ENCODE peak calls at places on chromosome 5, in eight cellular contexts. One of them, this sample, is unnamed.

GRCh38 chr5:170228756-170229459 is 3.9 kb upstream of the C5orf58 start:
- DNase-seq in IMR-90: no peak
- DNase-seq in dermis microvascular lymphatic vessel endothelial cell: no peak
- DNase-seq in GM23338: no peak
- DNase-seq in body of pancreas: no peak
- DNase-seq in AG08396: no peak
- DNase-seq in activated T-helper 1 cell treated with Interleukin-2 at 50 U/mL for 16 hours: no peak
- DNase-seq in activated effector memory CD4-positive, alpha-beta T cell treated with Interleukin-2 at 50 U/mL for 16 hours: no peak
- DNase-seq in this sample: no peak

GRCh38 chr5:173699959-173700358 is 83.5 kb upstream of the BOD1 start:
- DNase-seq in activated effector memory CD4-positive, alpha-beta T cell treated with Interleukin-2 at 50 U/mL for 16 hours: no peak
- DNase-seq in GM23338: no peak
- DNase-seq in body of pancreas: no peak
- DNase-seq in activated T-helper 1 cell treated with Interleukin-2 at 50 U/mL for 16 hours: no peak
- DNase-seq in AG08396: no peak
- DNase-seq in IMR-90: no peak
- DNase-seq in dermis microvascular lymphatic vessel endothelial cell: no peak
- DNase-seq in this sample: no peak

GRCh38 chr5:113487779-113488644 is at the start of gene MCC:
- DNase-seq in body of pancreas: peak
- DNase-seq in dermis microvascular lymphatic vessel endothelial cell: peak
- DNase-seq in GM23338: peak
- DNase-seq in activated effector memory CD4-positive, alpha-beta T cell treated with Interleukin-2 at 50 U/mL for 16 hours: no peak
- DNase-seq in activated T-helper 1 cell treated with Interleukin-2 at 50 U/mL for 16 hours: no peak
- DNase-seq in IMR-90: peak
- DNase-seq in AG08396: peak
- DNase-seq in this sample: peak

GRCh38 chr5:174315871-174316270 is 270.4 kb downstream of the NSG2 start:
- DNase-seq in GM23338: no peak
- DNase-seq in IMR-90: no peak
- DNase-seq in activated effector memory CD4-positive, alpha-beta T cell treated with Interleukin-2 at 50 U/mL for 16 hours: no peak
- DNase-seq in body of pancreas: no peak
- DNase-seq in dermis microvascular lymphatic vessel endothelial cell: no peak
- DNase-seq in AG08396: no peak
- DNase-seq in activated T-helper 1 cell treated with Interleukin-2 at 50 U/mL for 16 hours: no peak
- DNase-seq in this sample: no peak

GRCh38 chr5:73513996-73514395 is 15.8 kb downstream of the BTF3 start:
- DNase-seq in activated effector memory CD4-positive, alpha-beta T cell treated with Interleukin-2 at 50 U/mL for 16 hours: no peak
- DNase-seq in AG08396: no peak
- DNase-seq in dermis microvascular lymphatic vessel endothelial cell: no peak
- DNase-seq in GM23338: no peak
- DNase-seq in body of pancreas: no peak
- DNase-seq in activated T-helper 1 cell treated with Interleukin-2 at 50 U/mL for 16 hours: no peak
- DNase-seq in IMR-90: no peak
- DNase-seq in this sample: peak

GRCh38 chr5:133873936-133874585 is 94.4 kb downstream of the C5orf15 start:
- DNase-seq in AG08396: no peak
- DNase-seq in dermis microvascular lymphatic vessel endothelial cell: no peak
- DNase-seq in GM23338: no peak
- DNase-seq in activated T-helper 1 cell treated with Interleukin-2 at 50 U/mL for 16 hours: no peak
- DNase-seq in IMR-90: peak
- DNase-seq in activated effector memory CD4-positive, alpha-beta T cell treated with Interleukin-2 at 50 U/mL for 16 hours: no peak
- DNase-seq in body of pancreas: no peak
- DNase-seq in this sample: no peak

GRCh38 chr5:110063640-110064592 is 374.2 kb downstream of the MAN2A1 start:
- DNase-seq in body of pancreas: no peak
- DNase-seq in activated effector memory CD4-positive, alpha-beta T cell treated with Interleukin-2 at 50 U/mL for 16 hours: no peak
- DNase-seq in GM23338: no peak
- DNase-seq in activated T-helper 1 cell treated with Interleukin-2 at 50 U/mL for 16 hours: no peak
- DNase-seq in AG08396: no peak
- DNase-seq in dermis microvascular lymphatic vessel endothelial cell: no peak
- DNase-seq in IMR-90: no peak
- DNase-seq in this sample: no peak

GRCh38 chr5:3596261-3596825 is 711 bp downstream of the IRX1 start:
- DNase-seq in GM23338: peak
- DNase-seq in dermis microvascular lymphatic vessel endothelial cell: no peak
- DNase-seq in IMR-90: no peak
- DNase-seq in body of pancreas: no peak
- DNase-seq in activated T-helper 1 cell treated with Interleukin-2 at 50 U/mL for 16 hours: no peak
- DNase-seq in AG08396: no peak
- DNase-seq in activated effector memory CD4-positive, alpha-beta T cell treated with Interleukin-2 at 50 U/mL for 16 hours: no peak
- DNase-seq in this sample: no peak

GRCh38 chr5:149957855-149958254 is 2.7 kb upstream of the SLC26A2 start:
- DNase-seq in activated effector memory CD4-positive, alpha-beta T cell treated with Interleukin-2 at 50 U/mL for 16 hours: no peak
- DNase-seq in GM23338: no peak
- DNase-seq in dermis microvascular lymphatic vessel endothelial cell: no peak
- DNase-seq in AG08396: no peak
- DNase-seq in body of pancreas: no peak
- DNase-seq in activated T-helper 1 cell treated with Interleukin-2 at 50 U/mL for 16 hours: no peak
- DNase-seq in IMR-90: no peak
- DNase-seq in this sample: no peak

GRCh38 chr5:167634432-167634831 is 657.0 kb upstream of the WWC1 start:
- DNase-seq in activated T-helper 1 cell treated with Interleukin-2 at 50 U/mL for 16 hours: no peak
- DNase-seq in GM23338: no peak
- DNase-seq in body of pancreas: no peak
- DNase-seq in activated effector memory CD4-positive, alpha-beta T cell treated with Interleukin-2 at 50 U/mL for 16 hours: no peak
- DNase-seq in dermis microvascular lymphatic vessel endothelial cell: no peak
- DNase-seq in IMR-90: peak
- DNase-seq in AG08396: peak
- DNase-seq in this sample: no peak

GRCh38 chr5:56501949-56502557 is 268.9 kb upstream of the ANKRD55 start:
- DNase-seq in dermis microvascular lymphatic vessel endothelial cell: no peak
- DNase-seq in activated effector memory CD4-positive, alpha-beta T cell treated with Interleukin-2 at 50 U/mL for 16 hours: no peak
- DNase-seq in GM23338: no peak
- DNase-seq in AG08396: no peak
- DNase-seq in body of pancreas: no peak
- DNase-seq in IMR-90: peak
- DNase-seq in activated T-helper 1 cell treated with Interleukin-2 at 50 U/mL for 16 hours: no peak
- DNase-seq in this sample: no peak

GRCh38 chr5:179194201-179194910 is 134.2 kb downstream of the ZNF354C start:
- DNase-seq in body of pancreas: no peak
- DNase-seq in GM23338: no peak
- DNase-seq in IMR-90: no peak
- DNase-seq in activated T-helper 1 cell treated with Interleukin-2 at 50 U/mL for 16 hours: no peak
- DNase-seq in AG08396: no peak
- DNase-seq in activated effector memory CD4-positive, alpha-beta T cell treated with Interleukin-2 at 50 U/mL for 16 hours: no peak
- DNase-seq in dermis microvascular lymphatic vessel endothelial cell: no peak
- DNase-seq in this sample: no peak

GRCh38 chr5:138963763-138964371 is 88.7 kb upstream of the LRRTM2 start:
- DNase-seq in activated T-helper 1 cell treated with Interleukin-2 at 50 U/mL for 16 hours: no peak
- DNase-seq in AG08396: no peak
- DNase-seq in dermis microvascular lymphatic vessel endothelial cell: no peak
- DNase-seq in body of pancreas: no peak
- DNase-seq in activated effector memory CD4-positive, alpha-beta T cell treated with Interleukin-2 at 50 U/mL for 16 hours: no peak
- DNase-seq in GM23338: no peak
- DNase-seq in IMR-90: no peak
- DNase-seq in this sample: no peak

GRCh38 chr5:150571836-150572235 is 63.9 kb downstream of the NDST1 start:
- DNase-seq in GM23338: no peak
- DNase-seq in dermis microvascular lymphatic vessel endothelial cell: no peak
- DNase-seq in activated effector memory CD4-positive, alpha-beta T cell treated with Interleukin-2 at 50 U/mL for 16 hours: no peak
- DNase-seq in activated T-helper 1 cell treated with Interleukin-2 at 50 U/mL for 16 hours: no peak
- DNase-seq in AG08396: no peak
- DNase-seq in IMR-90: no peak
- DNase-seq in body of pancreas: no peak
- DNase-seq in this sample: no peak

GRCh38 chr5:95439801-95440493 is 48.8 kb downstream of the FAM81B start:
- DNase-seq in body of pancreas: no peak
- DNase-seq in activated effector memory CD4-positive, alpha-beta T cell treated with Interleukin-2 at 50 U/mL for 16 hours: no peak
- DNase-seq in IMR-90: no peak
- DNase-seq in activated T-helper 1 cell treated with Interleukin-2 at 50 U/mL for 16 hours: no peak
- DNase-seq in GM23338: peak
- DNase-seq in dermis microvascular lymphatic vessel endothelial cell: no peak
- DNase-seq in AG08396: no peak
- DNase-seq in this sample: no peak

GRCh38 chr5:124951676-124952075 is 205.2 kb upstream of the ZNF608 start:
- DNase-seq in GM23338: no peak
- DNase-seq in body of pancreas: no peak
- DNase-seq in AG08396: no peak
- DNase-seq in activated T-helper 1 cell treated with Interleukin-2 at 50 U/mL for 16 hours: no peak
- DNase-seq in IMR-90: no peak
- DNase-seq in activated effector memory CD4-positive, alpha-beta T cell treated with Interleukin-2 at 50 U/mL for 16 hours: no peak
- DNase-seq in dermis microvascular lymphatic vessel endothelial cell: no peak
- DNase-seq in this sample: peak

GRCh38 chr5:132414634-132415377 is 45.3 kb downstream of the SLC22A5 start:
- DNase-seq in IMR-90: no peak
- DNase-seq in dermis microvascular lymphatic vessel endothelial cell: no peak
- DNase-seq in GM23338: no peak
- DNase-seq in activated T-helper 1 cell treated with Interleukin-2 at 50 U/mL for 16 hours: no peak
- DNase-seq in body of pancreas: peak
- DNase-seq in AG08396: no peak
- DNase-seq in activated effector memory CD4-positive, alpha-beta T cell treated with Interleukin-2 at 50 U/mL for 16 hours: no peak
- DNase-seq in this sample: no peak

GRCh38 chr5:62477801-62478200 is 65.2 kb downstream of the IPO11 start:
- DNase-seq in IMR-90: peak
- DNase-seq in activated effector memory CD4-positive, alpha-beta T cell treated with Interleukin-2 at 50 U/mL for 16 hours: no peak
- DNase-seq in activated T-helper 1 cell treated with Interleukin-2 at 50 U/mL for 16 hours: no peak
- DNase-seq in body of pancreas: no peak
- DNase-seq in AG08396: peak
- DNase-seq in dermis microvascular lymphatic vessel endothelial cell: no peak
- DNase-seq in GM23338: no peak
- DNase-seq in this sample: no peak

GRCh38 chr5:95908799-95909198 is 52.9 kb downstream of the ELL2 start:
- DNase-seq in GM23338: no peak
- DNase-seq in body of pancreas: no peak
- DNase-seq in activated effector memory CD4-positive, alpha-beta T cell treated with Interleukin-2 at 50 U/mL for 16 hours: no peak
- DNase-seq in activated T-helper 1 cell treated with Interleukin-2 at 50 U/mL for 16 hours: no peak
- DNase-seq in IMR-90: no peak
- DNase-seq in AG08396: no peak
- DNase-seq in dermis microvascular lymphatic vessel endothelial cell: no peak
- DNase-seq in this sample: no peak

GRCh38 chr5:58582004-58582403 is 871 bp upstream of the RAB3C start:
- DNase-seq in dermis microvascular lymphatic vessel endothelial cell: no peak
- DNase-seq in activated effector memory CD4-positive, alpha-beta T cell treated with Interleukin-2 at 50 U/mL for 16 hours: no peak
- DNase-seq in IMR-90: no peak
- DNase-seq in AG08396: no peak
- DNase-seq in activated T-helper 1 cell treated with Interleukin-2 at 50 U/mL for 16 hours: no peak
- DNase-seq in body of pancreas: peak
- DNase-seq in GM23338: peak
- DNase-seq in this sample: no peak

GRCh38 chr5:126499278-126499677 is 76.1 kb downstream of the GRAMD2B start:
- DNase-seq in activated T-helper 1 cell treated with Interleukin-2 at 50 U/mL for 16 hours: no peak
- DNase-seq in body of pancreas: no peak
- DNase-seq in GM23338: no peak
- DNase-seq in IMR-90: no peak
- DNase-seq in dermis microvascular lymphatic vessel endothelial cell: no peak
- DNase-seq in activated effector memory CD4-positive, alpha-beta T cell treated with Interleukin-2 at 50 U/mL for 16 hours: no peak
- DNase-seq in AG08396: no peak
- DNase-seq in this sample: no peak

GRCh38 chr5:8650197-8650596 is 781.2 kb downstream of the MTRR start:
- DNase-seq in AG08396: no peak
- DNase-seq in activated effector memory CD4-positive, alpha-beta T cell treated with Interleukin-2 at 50 U/mL for 16 hours: no peak
- DNase-seq in activated T-helper 1 cell treated with Interleukin-2 at 50 U/mL for 16 hours: no peak
- DNase-seq in IMR-90: peak
- DNase-seq in dermis microvascular lymphatic vessel endothelial cell: no peak
- DNase-seq in body of pancreas: no peak
- DNase-seq in GM23338: no peak
- DNase-seq in this sample: no peak

GRCh38 chr5:158700997-158701391 is 398.7 kb downstream of the EBF1 start:
- DNase-seq in GM23338: peak
- DNase-seq in dermis microvascular lymphatic vessel endothelial cell: no peak
- DNase-seq in AG08396: no peak
- DNase-seq in activated T-helper 1 cell treated with Interleukin-2 at 50 U/mL for 16 hours: no peak
- DNase-seq in activated effector memory CD4-positive, alpha-beta T cell treated with Interleukin-2 at 50 U/mL for 16 hours: no peak
- DNase-seq in IMR-90: no peak
- DNase-seq in body of pancreas: no peak
- DNase-seq in this sample: no peak

GRCh38 chr5:157116483-157116954 is 7.7 kb upstream of the HAVCR2 start:
- DNase-seq in activated T-helper 1 cell treated with Interleukin-2 at 50 U/mL for 16 hours: no peak
- DNase-seq in activated effector memory CD4-positive, alpha-beta T cell treated with Interleukin-2 at 50 U/mL for 16 hours: no peak
- DNase-seq in body of pancreas: no peak
- DNase-seq in dermis microvascular lymphatic vessel endothelial cell: no peak
- DNase-seq in AG08396: no peak
- DNase-seq in GM23338: no peak
- DNase-seq in IMR-90: no peak
- DNase-seq in this sample: no peak

GRCh38 chr5:149771216-149771973 is 41.3 kb downstream of the PPARGC1B start:
- DNase-seq in dermis microvascular lymphatic vessel endothelial cell: no peak
- DNase-seq in AG08396: no peak
- DNase-seq in GM23338: peak
- DNase-seq in activated effector memory CD4-positive, alpha-beta T cell treated with Interleukin-2 at 50 U/mL for 16 hours: no peak
- DNase-seq in activated T-helper 1 cell treated with Interleukin-2 at 50 U/mL for 16 hours: no peak
- DNase-seq in body of pancreas: no peak
- DNase-seq in IMR-90: no peak
- DNase-seq in this sample: peak

GRCh38 chr5:168042284-168043080 is 249.0 kb upstream of the WWC1 start:
- DNase-seq in activated effector memory CD4-positive, alpha-beta T cell treated with Interleukin-2 at 50 U/mL for 16 hours: no peak
- DNase-seq in GM23338: no peak
- DNase-seq in AG08396: no peak
- DNase-seq in IMR-90: no peak
- DNase-seq in activated T-helper 1 cell treated with Interleukin-2 at 50 U/mL for 16 hours: no peak
- DNase-seq in dermis microvascular lymphatic vessel endothelial cell: no peak
- DNase-seq in body of pancreas: no peak
- DNase-seq in this sample: no peak

GRCh38 chr5:67166460-67166871 is 30.1 kb downstream of the CD180 start:
- DNase-seq in IMR-90: no peak
- DNase-seq in body of pancreas: peak
- DNase-seq in activated effector memory CD4-positive, alpha-beta T cell treated with Interleukin-2 at 50 U/mL for 16 hours: peak
- DNase-seq in GM23338: no peak
- DNase-seq in AG08396: no peak
- DNase-seq in dermis microvascular lymphatic vessel endothelial cell: no peak
- DNase-seq in activated T-helper 1 cell treated with Interleukin-2 at 50 U/mL for 16 hours: peak
- DNase-seq in this sample: peak

GRCh38 chr5:109454726-109455505 is 45.1 kb upstream of the PJA2 start:
- DNase-seq in body of pancreas: no peak
- DNase-seq in AG08396: peak
- DNase-seq in activated T-helper 1 cell treated with Interleukin-2 at 50 U/mL for 16 hours: no peak
- DNase-seq in GM23338: no peak
- DNase-seq in IMR-90: peak
- DNase-seq in activated effector memory CD4-positive, alpha-beta T cell treated with Interleukin-2 at 50 U/mL for 16 hours: no peak
- DNase-seq in dermis microvascular lymphatic vessel endothelial cell: no peak
- DNase-seq in this sample: no peak

GRCh38 chr5:5481206-5481605 is 58.7 kb downstream of the ICE1 start:
- DNase-seq in body of pancreas: no peak
- DNase-seq in GM23338: no peak
- DNase-seq in activated effector memory CD4-positive, alpha-beta T cell treated with Interleukin-2 at 50 U/mL for 16 hours: no peak
- DNase-seq in dermis microvascular lymphatic vessel endothelial cell: no peak
- DNase-seq in activated T-helper 1 cell treated with Interleukin-2 at 50 U/mL for 16 hours: no peak
- DNase-seq in IMR-90: no peak
- DNase-seq in AG08396: no peak
- DNase-seq in this sample: no peak

GRCh38 chr5:139946006-139946405 is 97.1 kb downstream of the NRG2 start:
- DNase-seq in activated T-helper 1 cell treated with Interleukin-2 at 50 U/mL for 16 hours: no peak
- DNase-seq in AG08396: no peak
- DNase-seq in GM23338: no peak
- DNase-seq in dermis microvascular lymphatic vessel endothelial cell: no peak
- DNase-seq in body of pancreas: no peak
- DNase-seq in IMR-90: no peak
- DNase-seq in activated effector memory CD4-positive, alpha-beta T cell treated with Interleukin-2 at 50 U/mL for 16 hours: no peak
- DNase-seq in this sample: no peak

GRCh38 chr5:176737001-176737745 is 73.2 kb upstream of the UNC5A start:
- DNase-seq in body of pancreas: no peak
- DNase-seq in AG08396: no peak
- DNase-seq in GM23338: no peak
- DNase-seq in activated effector memory CD4-positive, alpha-beta T cell treated with Interleukin-2 at 50 U/mL for 16 hours: no peak
- DNase-seq in activated T-helper 1 cell treated with Interleukin-2 at 50 U/mL for 16 hours: no peak
- DNase-seq in IMR-90: no peak
- DNase-seq in dermis microvascular lymphatic vessel endothelial cell: no peak
- DNase-seq in this sample: peak

GRCh38 chr5:170746952-170747340 is 36.6 kb upstream of the GABRP start:
- DNase-seq in body of pancreas: no peak
- DNase-seq in GM23338: no peak
- DNase-seq in dermis microvascular lymphatic vessel endothelial cell: no peak
- DNase-seq in IMR-90: no peak
- DNase-seq in activated effector memory CD4-positive, alpha-beta T cell treated with Interleukin-2 at 50 U/mL for 16 hours: no peak
- DNase-seq in activated T-helper 1 cell treated with Interleukin-2 at 50 U/mL for 16 hours: no peak
- DNase-seq in AG08396: no peak
- DNase-seq in this sample: no peak

This sample was measured in transverse colon.